ENCODE peak calls at places on chromosomes 13 and 19, in seven cellular contexts. G, U, A, X, E, Q and W are unnamed samples.

GRCh38 chr19:38695319-38695683 is 47.9 kb downstream of the ACTN4 start:
- DNase-seq in U (no peak), E (no peak), Q (no peak), G (no peak), X (no peak), A (no peak), W (no peak)

GRCh38 chr13:87680298-87680697 is 9.1 kb downstream of the SLITRK5 start:
- DNase-seq in X (no peak), A (no peak), G (no peak), Q (peak; percentile 90), E (no peak), U (peak; percentile 5), W (no peak)

GRCh38 chr13:88526186-88526852 is 855.1 kb downstream of the SLITRK5 start:
- DNase-seq in U (no peak), A (no peak), X (no peak), E (no peak), Q (no peak), G (no peak), W (no peak)

GRCh38 chr19:46471778-46472543 is 598 bp upstream of the PNMA8A start:
- DNase-seq in A (no peak), U (no peak), X (no peak), G (no peak), Q (no peak), E (no peak), W (no peak)

GRCh38 chr13:108948269-108948671 is 318.9 kb downstream of the MYO16 start:
- DNase-seq in Q (no peak), U (no peak), E (no peak), G (no peak), X (no peak), A (no peak), W (peak; percentile 24)

GRCh38 chr19:43759515-43759914 is 4.8 kb upstream of the SMG9 start:
- DNase-seq in E (no peak), Q (peak; percentile 31), G (no peak), X (peak; percentile 33), A (peak; percentile 90), U (no peak), W (peak; percentile 23)

GRCh38 chr19:16435238-16435911 is 36.4 kb downstream of the EPS15L1 start:
- DNase-seq in E (no peak), U (no peak), G (no peak), X (no peak), Q (no peak), A (no peak), W (no peak)

GRCh38 chr13:94232956-94233355 is 246.5 kb downstream of the DCT start:
- DNase-seq in U (no peak), E (no peak), A (no peak), X (no peak), G (no peak), Q (no peak), W (no peak)

GRCh38 chr19:49362926-49363264 is 679 bp upstream of the TEAD2 start:
- DNase-seq in X (no peak), Q (no peak), G (no peak), A (no peak), E (no peak), U (peak; percentile 48), W (peak; percentile 24)

GRCh38 chr13:46173656-46174055 is 8.3 kb downstream of the LCP1 start:
- DNase-seq in U (no peak), X (no peak), E (no peak), A (no peak), Q (no peak), G (no peak), W (no peak)

GRCh38 chr13:111966969-111967368 is 100.0 kb upstream of the SOX1 start:
- DNase-seq in A (no peak), G (no peak), E (no peak), X (no peak), Q (no peak), U (no peak), W (no peak)

GRCh38 chr13:108769213-108770070 is 140.0 kb downstream of the MYO16 start:
- DNase-seq in X (peak; percentile 53), U (no peak), Q (no peak), E (no peak), A (no peak), G (no peak), W (no peak)

GRCh38 chr13:94329754-94330551 is 149.5 kb downstream of the DCT start:
- DNase-seq in Q (no peak), U (no peak), G (no peak), A (no peak), X (no peak), E (no peak), W (peak; percentile 28)

GRCh38 chr13:74866151-74866550 is 615.8 kb downstream of the TBC1D4 start:
- DNase-seq in Q (no peak), U (no peak), A (no peak), E (no peak), X (no peak), G (no peak), W (no peak)

GRCh38 chr13:47066261-47066660 is 169.4 kb upstream of the HTR2A start:
- DNase-seq in A (no peak), G (no peak), Q (no peak), E (no peak), U (no peak), X (no peak), W (no peak)

GRCh38 chr19:51070334-51070886 is 5.5 kb upstream of the KLK13 start:
- DNase-seq in E (no peak), G (no peak), Q (peak; percentile 69), X (no peak), U (no peak), A (no peak), W (no peak)

GRCh38 chr19:21092107-21092506 is 10.1 kb downstream of the ZNF714 start:
- DNase-seq in A (no peak), U (no peak), G (no peak), Q (no peak), X (no peak), E (no peak), W (peak; percentile 33)

GRCh38 chr13:74841123-74841522 is 640.8 kb downstream of the TBC1D4 start:
- DNase-seq in E (no peak), Q (no peak), X (no peak), G (no peak), A (no peak), U (no peak), W (no peak)

GRCh38 chr13:53405616-53406015 is 377.0 kb downstream of the OLFM4 start:
- DNase-seq in E (peak; percentile 51), Q (peak; percentile 1), A (no peak), X (no peak), G (no peak), U (peak; percentile 15), W (peak; percentile 2)

GRCh38 chr19:39074205-39074692 is 9.9 kb upstream of the ACP7 start:
- DNase-seq in A (no peak), Q (no peak), E (no peak), X (no peak), U (no peak), G (no peak), W (no peak)

GRCh38 chr19:7916137-7916907 is 1.7 kb downstream of the TGFBR3L start:
- DNase-seq in U (peak; percentile 68), X (no peak), A (no peak), Q (peak; percentile 50), G (no peak), E (peak; percentile 80), W (no peak)

GRCh38 chr19:50258918-50259372 is 55.5 kb downstream of the MYH14 start:
- DNase-seq in A (no peak), Q (peak; percentile 7), G (no peak), E (peak; percentile 95), U (peak; percentile 71), X (peak; percentile 67), W (no peak)

GRCh38 chr13:108155185-108156106 is 59.9 kb downstream of the LIG4 start:
- DNase-seq in G (no peak), Q (peak; percentile 61), A (peak; percentile 38), U (peak; percentile 55), X (peak; percentile 31), E (peak; percentile 78), W (peak; percentile 40)

GRCh38 chr13:105759467-105759866 is 776.0 kb downstream of the EFNB2 start:
- DNase-seq in G (no peak), A (no peak), Q (no peak), U (no peak), X (no peak), E (no peak), W (no peak)

GRCh38 chr19:42528354-42529247 is at the start of gene CEACAM1:
- DNase-seq in X (peak; percentile 4), Q (peak; percentile 59), G (no peak), U (no peak), A (no peak), E (peak; percentile 43), W (peak; percentile 75)

GRCh38 chr19:7408251-7408650 is 59.5 kb downstream of the ARHGEF18 start:
- DNase-seq in G (no peak), X (peak; percentile 21), Q (no peak), U (no peak), E (no peak), A (no peak), W (no peak)

GRCh38 chr13:97911311-97912138 is 42.0 kb upstream of the IPO5 start:
- DNase-seq in Q (peak; percentile 27), E (peak; percentile 54), A (peak; percentile 21), G (no peak), X (peak; percentile 15), U (peak; percentile 14), W (peak; percentile 19)

GRCh38 chr13:95300625-95301134 is 571 bp downstream of the ABCC4 start:
- DNase-seq in E (peak; percentile 67), G (no peak), X (peak; percentile 71), U (peak; percentile 75), A (peak; percentile 23), Q (no peak), W (peak; percentile 16)

GRCh38 chr13:113672002-113672651 is 5.1 kb downstream of the GRK1 start:
- DNase-seq in Q (no peak), E (no peak), A (no peak), G (no peak), X (no peak), U (no peak), W (no peak)

GRCh38 chr19:33226550-33227241 is 1.0 kb upstream of the SLC7A10 start:
- DNase-seq in G (no peak), Q (peak; percentile 68), A (no peak), E (peak; percentile 87), X (no peak), U (peak; percentile 85), W (no peak)

GRCh38 chr13:39326471-39326870 is 276.5 kb downstream of the LHFPL6 start:
- DNase-seq in Q (no peak), X (no peak), A (no peak), U (no peak), G (no peak), E (no peak), W (no peak)
- TF ChIP-seq JUND in Q (no peak), X (no peak), A (no peak), U (no peak), G (no peak), E (no peak), W (no peak)

GRCh38 chr19:1233361-1233667 is 4.5 kb downstream of the CBARP start:
- DNase-seq in E (no peak), X (no peak), A (no peak), U (no peak), G (no peak), Q (no peak), W (no peak)
- TF ChIP-seq JUND in E (no peak), X (no peak), A (no peak), U (no peak), G (no peak), Q (no peak), W (no peak)

GRCh38 chr19:35805518-35806102 is 7.0 kb downstream of the PRODH2 start:
- DNase-seq in G (no peak), E (no peak), A (no peak), Q (peak; percentile 20), X (no peak), U (no peak), W (no peak)
- TF ChIP-seq JUND in G (no peak), E (no peak), A (no peak), Q (no peak), X (no peak), U (no peak), W (no peak)

GRCh38 chr19:48329167-48329891 is 4.0 kb downstream of the EMP3 start:
- DNase-seq in G (peak; percentile 42), A (no peak), Q (no peak), X (peak; percentile 34), U (no peak), E (no peak), W (no peak)
- TF ChIP-seq JUND in G (no peak), A (no peak), Q (no peak), X (peak; percentile 90), U (peak; percentile 73), E (peak; percentile 96), W (no peak)